ENCODE peak calls at places on chromosomes 6 and 20, in six cellular contexts. W is neuronal stem cell, U is H9, O is IMR-90, X is mesenchymal stem cell, R is mesendoderm. G is an unnamed sample.

GRCh38 chr6:6758915-6759654 is 170.6 kb downstream of the LY86 start:
- DNase-seq in O (peak; percentile 61), R (peak; percentile 94), X (peak; percentile 84), W (peak; percentile 84), U (peak; percentile 82), G (peak; percentile 54)

GRCh38 chr6:153170511-153170910 is 39.4 kb upstream of the RGS17 start:
- DNase-seq in W (no peak), R (peak; percentile 42), X (peak; percentile 71), U (no peak), O (peak; percentile 52), G (peak; percentile 52)

GRCh38 chr20:31587545-31588389 is 17.3 kb upstream of the ID1 start:
- DNase-seq in W (no peak), X (peak; percentile 72), U (peak; percentile 55), O (no peak), R (no peak), G (peak; percentile 88)

GRCh38 chr6:125746731-125747588 is 2.5 kb upstream of the HEY2 start:
- DNase-seq in W (peak; percentile 71), X (peak; percentile 85), O (peak; percentile 39), R (peak; percentile 97), U (peak; percentile 89), G (peak; percentile 21)

GRCh38 chr6:27617700-27618689 is 145.1 kb upstream of the ZNF184 start:
- DNase-seq in O (peak; percentile 9), X (peak; percentile 62), W (no peak), U (peak; percentile 61), R (peak; percentile 90), G (peak; percentile 55)

GRCh38 chr6:39166189-39166917 is 51.4 kb upstream of the SAYSD1 start:
- DNase-seq in W (peak; percentile 72), X (peak; percentile 46), R (peak; percentile 91), U (peak; percentile 94), O (peak; percentile 37), G (peak; percentile 88)

GRCh38 chr6:57006101-57006500 is 40.4 kb upstream of the KIAA1586 start:
- DNase-seq in X (no peak), O (no peak), W (no peak), U (no peak), R (no peak), G (peak; percentile 81)

GRCh38 chr6:113636357-113636824 is 220.8 kb upstream of the MARCKS start:
- DNase-seq in R (peak; percentile 73), U (no peak), O (peak; percentile 78), X (peak; percentile 68), W (no peak), G (peak; percentile 66)

GRCh38 chr6:105993769-105994521 is 92.2 kb upstream of the PRDM1 start:
- DNase-seq in O (peak; percentile 45), R (peak; percentile 48), W (peak; percentile 37), U (no peak), X (peak; percentile 82), G (peak; percentile 61)

GRCh38 chr20:33250666-33251065 is 14.9 kb downstream of the BPIFA1 start:
- DNase-seq in W (no peak), U (no peak), R (peak; percentile 27), X (no peak), O (no peak), G (no peak)

GRCh38 chr20:51899674-51900073 is 97.4 kb upstream of the SALL4 start:
- DNase-seq in U (peak; percentile 43), R (peak; percentile 57), X (no peak), W (no peak), O (no peak), G (no peak)

GRCh38 chr20:1478566-1478965 is 11.9 kb upstream of the NSFL1C start:
- DNase-seq in O (peak; percentile 52), W (no peak), U (no peak), R (no peak), X (no peak), G (peak; percentile 97)

GRCh38 chr6:34021839-34022190 is 124.1 kb downstream of the GRM4 start:
- DNase-seq in W (no peak), O (no peak), U (no peak), R (no peak), X (no peak), G (no peak)

GRCh38 chr6:129936329-129937165 is 75.4 kb upstream of the TMEM244 start:
- DNase-seq in U (peak; percentile 50), X (peak; percentile 66), O (peak; percentile 60), W (peak; percentile 55), R (peak; percentile 87), G (peak; percentile 71)

GRCh38 chr6:1527098-1527497 is 82.6 kb upstream of the FOXC1 start:
- DNase-seq in X (no peak), O (peak; percentile 58), R (peak; percentile 76), W (no peak), U (peak; percentile 58), G (no peak)

GRCh38 chr6:12483712-12484111 is 193.6 kb downstream of the EDN1 start:
- DNase-seq in X (peak; percentile 44), W (no peak), U (no peak), R (no peak), O (peak; percentile 99), G (peak; percentile 81)

GRCh38 chr6:43951063-43951755 is 176.0 kb downstream of the MRPL14 start:
- DNase-seq in X (peak; percentile 70), W (peak; percentile 51), R (peak; percentile 90), O (no peak), U (peak; percentile 91), G (peak; percentile 56)

GRCh38 chr6:20154778-20155177 is 57.5 kb downstream of the MBOAT1 start:
- DNase-seq in U (no peak), O (no peak), R (no peak), X (no peak), W (no peak), G (no peak)

GRCh38 chr20:39451386-39451785 is 489.2 kb downstream of the DHX35 start:
- DNase-seq in O (no peak), W (no peak), U (no peak), R (no peak), X (no peak), G (no peak)

GRCh38 chr20:52105045-52105572 is 86.5 kb downstream of the ZFP64 start:
- DNase-seq in O (peak; percentile 26), U (peak; percentile 88), X (peak; percentile 54), W (peak; percentile 40), R (peak; percentile 89), G (no peak)

GRCh38 chr20:11267762-11268335 is 594.0 kb upstream of the JAG1 start:
- DNase-seq in R (peak; percentile 26), O (no peak), W (no peak), U (no peak), X (no peak), G (no peak)

GRCh38 chr6:105077592-105078463 is 102.0 kb downstream of the POPDC3 start:
- DNase-seq in X (peak; percentile 69), R (peak; percentile 54), U (no peak), W (peak; percentile 39), O (peak; percentile 64), G (peak; percentile 74)

GRCh38 chr20:56247954-56248782 is at the start of gene MC3R:
- DNase-seq in W (peak; percentile 38), U (peak; percentile 79), R (peak; percentile 75), O (peak; percentile 30), X (no peak), G (peak; percentile 29)

GRCh38 chr20:13453367-13453766 is 185.4 kb downstream of the TASP1 start:
- DNase-seq in W (no peak), R (no peak), O (no peak), U (no peak), X (no peak), G (no peak)
- H3K18ac ChIP-seq in W (no peak overlapping the region), R (no peak overlapping the region), O (no peak overlapping the region), U (no peak overlapping the region), X (no peak overlapping the region), G (no peak overlapping the region)

GRCh38 chr6:68040312-68040778 is 594.7 kb upstream of the ADGRB3 start:
- DNase-seq in X (no peak), R (peak; percentile 24), U (peak; percentile 34), W (no peak), O (no peak), G (no peak)
- H3K18ac ChIP-seq in X (no peak overlapping the region), R (peak overlapping the region; percentile 41), U (peak overlapping the region; percentile 82), W (no peak overlapping the region), O (no peak overlapping the region), G (no peak overlapping the region)

GRCh38 chr6:87724994-87725811 is 23.2 kb upstream of the AKIRIN2 start:
- DNase-seq in U (no peak), X (no peak), O (no peak), R (no peak), W (no peak), G (no peak)

GRCh38 chr6:87723727-87724078 is 21.7 kb upstream of the AKIRIN2 start:
- DNase-seq in X (no peak), R (peak; percentile 45), O (no peak), W (no peak), U (no peak), G (no peak)

GRCh38 chr6:87718662-87719433 is 16.8 kb upstream of the AKIRIN2 start:
- DNase-seq in X (peak; percentile 77), U (no peak), O (peak; percentile 51), W (no peak), R (no peak), G (peak; percentile 57)

GRCh38 chr6:87721311-87721710 is 19.3 kb upstream of the AKIRIN2 start:
- DNase-seq in X (no peak), U (no peak), O (no peak), W (no peak), R (no peak), G (peak; percentile 56)

DNA sequence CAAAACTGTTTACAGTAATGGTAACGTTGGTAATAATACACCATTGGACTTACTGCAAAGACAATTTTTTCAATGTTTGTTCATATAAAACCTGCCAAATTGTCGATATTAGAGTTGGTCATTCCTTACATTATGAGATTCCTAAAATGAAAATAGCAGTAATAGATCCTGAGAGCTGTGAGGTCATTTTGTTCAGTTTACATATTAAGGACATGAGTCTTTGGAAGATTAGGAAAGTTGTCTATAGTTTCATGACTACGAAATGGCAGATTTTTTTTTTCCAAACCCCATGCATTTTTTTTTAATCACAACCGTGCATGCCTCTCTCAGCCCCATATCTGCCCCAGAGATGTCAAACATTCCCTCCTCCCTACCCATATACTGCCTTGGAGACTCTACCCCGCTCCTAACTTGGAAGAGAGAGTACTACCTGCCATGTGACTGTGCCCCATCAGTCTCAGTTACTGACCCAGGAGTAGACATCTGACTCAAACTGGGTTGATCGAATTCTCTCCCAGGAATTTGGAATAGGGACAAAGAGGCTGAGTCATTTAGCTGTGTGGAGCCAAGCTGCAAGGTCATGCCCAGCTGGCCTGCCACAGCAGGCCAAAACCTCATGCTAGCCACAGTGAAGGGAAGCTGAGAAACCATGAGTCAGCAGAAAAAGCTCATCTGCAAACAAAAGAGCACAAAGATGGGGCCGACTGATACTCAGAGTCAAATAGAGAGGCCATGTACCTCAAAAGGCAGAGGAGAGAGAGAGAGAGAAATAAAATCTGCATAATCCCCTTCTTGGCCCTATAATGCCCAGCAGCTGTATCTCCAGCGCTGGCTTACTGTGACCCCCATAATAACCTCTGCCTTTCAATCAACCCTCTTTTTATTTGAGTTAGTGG is 21.0 kb upstream of the AKIRIN2 start:
- DNase-seq in X (peak; percentile 84), U (peak; percentile 81), W (peak; percentile 56), O (peak; percentile 95), R (peak; percentile 98), G (peak; percentile 7)
- H3K18ac ChIP-seq in X (no peak overlapping the region), U (no peak overlapping the region), W (no peak overlapping the region), O (peak overlapping the region; percentile 97), R (peak overlapping the region; percentile 76), G (no peak overlapping the region)

DNA sequence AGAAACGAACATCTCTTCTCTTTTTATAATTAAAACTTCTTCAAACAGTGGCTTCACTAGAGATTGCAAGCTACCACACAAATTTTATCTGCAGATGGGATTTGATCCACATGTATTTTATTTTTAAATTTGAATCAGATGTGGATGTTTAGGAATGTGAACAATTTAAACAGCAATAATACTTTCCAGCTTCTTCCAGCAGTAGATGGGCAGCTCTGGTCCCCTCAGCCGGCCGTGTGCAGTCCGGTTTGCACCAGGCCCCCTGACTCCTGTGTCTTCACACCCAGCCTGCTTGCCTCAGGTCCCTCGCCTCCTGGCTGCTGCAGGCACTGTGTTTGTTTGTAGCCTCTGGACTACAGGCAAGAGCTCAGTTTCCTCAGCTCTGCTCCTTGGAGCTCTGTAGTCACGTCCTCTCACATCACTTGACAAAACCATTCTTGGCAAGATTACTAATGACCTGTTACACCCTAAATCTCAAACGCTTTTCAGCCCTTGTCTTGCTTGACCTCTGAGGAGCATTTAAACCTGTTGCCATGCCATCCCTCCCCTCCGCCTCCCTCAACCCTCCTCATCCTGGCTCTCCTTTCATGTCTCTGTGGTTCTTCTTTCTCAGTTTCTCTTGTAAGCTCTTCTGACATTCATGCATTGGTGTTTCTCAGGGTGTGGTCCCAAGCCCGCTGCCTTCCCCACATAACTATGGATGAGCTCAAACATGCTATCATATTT is 13.2 kb upstream of the ZBTB24 start:
- DNase-seq in X (no peak), U (no peak), R (no peak), W (no peak), O (no peak), G (no peak)
- H3K18ac ChIP-seq in X (no peak overlapping the region), U (no peak overlapping the region), R (no peak overlapping the region), W (peak overlapping the region; percentile 21), O (no peak overlapping the region), G (no peak overlapping the region)